ENCODE peak calls at places on chromosomes 1 and 21, in eight cellular contexts. O is GM19239; G is AG09319; L is hepatic stellate cell; P is HCT116; W is stimulated activated naive CD8-positive, alpha-beta T cell treated with anti-CD3 and anti-CD28 coated beads, Interleukin-15, Interleukin-2, amounts not matched to agents 100 U/mL and 50 U/mL, for 24 hours; A is effector CD4-positive, alpha-beta T cell; Y is amygdala. T is an unnamed sample.

GRCh38 chr21:17402885-17403477 is 109.9 kb upstream of the CXADR start:
- DNase-seq in O (no peak), G (no peak), L (no peak), P (no peak), W (no peak), A (no peak), Y (no peak), T (no peak)

GRCh38 chr1:62386351-62387121 is 50.3 kb upstream of the USP1 start:
- DNase-seq in O (no peak), G (no peak), L (no peak), P (no peak), W (no peak), A (no peak), Y (no peak), T (no peak)

GRCh38 chr1:17027403-17027802 is 15.7 kb upstream of the ATP13A2 start:
- DNase-seq in O (no peak), G (peak; percentile 57), L (no peak), P (no peak), W (no peak), A (no peak), Y (no peak), T (no peak)

GRCh38 chr1:178165196-178165595 is 71.3 kb downstream of the RASAL2 start:
- DNase-seq in O (no peak), G (no peak), L (no peak), P (no peak), W (no peak), A (no peak), Y (no peak), T (no peak)

GRCh38 chr1:59748123-59748522 is 66.6 kb upstream of the HOOK1 start:
- DNase-seq in O (no peak), G (no peak), L (no peak), P (no peak), W (no peak), A (no peak), Y (no peak), T (no peak)

GRCh38 chr1:150164224-150164623 is 14.5 kb downstream of the PLEKHO1 start:
- DNase-seq in O (no peak), G (no peak), L (no peak), P (no peak), W (no peak), A (no peak), Y (no peak), T (no peak)

GRCh38 chr1:243264718-243265117 is 8.9 kb downstream of the SDCCAG8 start:
- DNase-seq in O (no peak), G (no peak), L (no peak), P (no peak), W (no peak), A (no peak), Y (no peak), T (no peak)

GRCh38 chr1:216461466-216461865 is 38.2 kb upstream of the USH2A start:
- DNase-seq in O (no peak), G (no peak), L (no peak), P (no peak), W (no peak), A (no peak), Y (no peak), T (peak; percentile 54)

GRCh38 chr1:220887868-220888664 is 8.8 kb downstream of the HLX start:
- DNase-seq in O (no peak), G (no peak), L (no peak), P (no peak), W (no peak), A (no peak), Y (no peak), T (no peak)

GRCh38 chr1:87305096-87305495 is 23.6 kb upstream of the LMO4 start:
- DNase-seq in O (no peak), G (no peak), L (no peak), P (no peak), W (no peak), A (no peak), Y (no peak), T (no peak)

GRCh38 chr1:183318433-183318832 is 99.7 kb downstream of the NMNAT2 start:
- DNase-seq in O (no peak), G (peak; percentile 85), L (peak; percentile 81), P (no peak), W (peak; percentile 12), A (no peak), Y (no peak), T (peak; percentile 83)

GRCh38 chr1:238409191-238409846 is 518.6 kb upstream of the ZP4 start:
- DNase-seq in O (no peak), G (peak; percentile 19), L (no peak), P (no peak), W (no peak), A (no peak), Y (no peak), T (peak; percentile 4)

T was measured in AG04450.